ENCODE peak calls at places on chromosomes 11 and 22, in eight cellular contexts. Q is heart right ventricle; L is left ventricle myocardium inferior; T is upper lobe of right lung; B is A549; R is SK-N-SH; Y is adipocyte; I is CD8-positive, alpha-beta memory T cell. H is an unnamed sample. For H3K4me1 and H3K9me3, the result is how much of the 10 kb centered on the place peaks cover.

GRCh38 chr11:131913267-131913666 is 542.9 kb downstream of the NTM start:
- DNase-seq in I (no peak), Q (no peak), B (no peak), R (no peak), L (no peak), T (no peak), Y (no peak), H (no peak)

GRCh38 chr11:58770627-58771457 is 39.1 kb upstream of the GLYAT start:
- DNase-seq in R (no peak), B (no peak), Y (peak), Q (no peak), L (no peak), I (no peak), T (no peak), H (no peak)

GRCh38 chr11:68436985-68437926 is 23.3 kb upstream of the PPP6R3 start:
- DNase-seq in Y (peak), T (no peak), R (no peak), Q (peak), I (no peak), L (peak), B (peak), H (no peak)

GRCh38 chr11:23404225-23405160 is 544.2 kb upstream of the CCDC179 start:
- DNase-seq in R (no peak), T (peak), L (peak), Y (no peak), Q (no peak), B (no peak), I (peak), H (no peak)

GRCh38 chr11:121575250-121575962 is 122.6 kb upstream of the SORL1-AS1 start:
- DNase-seq in I (no peak), B (no peak), T (peak), L (peak), R (no peak), Y (no peak), Q (peak), H (no peak)

GRCh38 chr11:1570531-1570895 is 1.6 kb downstream of the DUSP8 start:
- DNase-seq in Y (no peak), I (no peak), L (no peak), Q (no peak), R (no peak), B (no peak), T (no peak), H (no peak)

GRCh38 chr11:2522636-2523255 is 77.9 kb downstream of the KCNQ1 start:
- DNase-seq in L (no peak), T (no peak), Q (no peak), Y (no peak), I (peak), B (no peak), R (peak), H (no peak)

GRCh38 chr22:20825624-20826023 is 33.0 kb downstream of the PI4KA start:
- DNase-seq in T (no peak), I (no peak), B (no peak), Y (no peak), L (no peak), R (no peak), Q (no peak), H (no peak)

GRCh38 chr11:27239305-27239942 is 123.6 kb downstream of the CCDC34 start:
- DNase-seq in Y (peak), L (peak), I (no peak), Q (peak), B (no peak), R (no peak), T (no peak), H (no peak)

GRCh38 chr11:134412508-134413333 is 679 bp upstream of the B3GAT1 start:
- DNase-seq in R (peak), Y (peak), I (no peak), T (no peak), B (no peak), Q (no peak), L (no peak), H (no peak)

GRCh38 chr11:124970925-124971324 is 16.9 kb downstream of the CCDC15 start:
- DNase-seq in T (no peak), B (no peak), I (no peak), R (peak), Q (no peak), Y (no peak), L (no peak), H (no peak)

GRCh38 chr11:93208663-93209270 is 11.0 kb upstream of the SLC36A4 start:
- DNase-seq in B (no peak), Y (no peak), L (no peak), T (no peak), R (no peak), I (no peak), Q (no peak), H (no peak)

GRCh38 chr11:126384449-126385070 is 29.1 kb downstream of the ST3GAL4 start:
- DNase-seq in L (peak), Y (no peak), Q (no peak), R (no peak), T (no peak), I (no peak), B (no peak), H (no peak)

GRCh38 chr11:69107413-69107812 is 48.3 kb upstream of the SMIM38 start:
- DNase-seq in T (no peak), R (no peak), B (no peak), Y (no peak), I (no peak), L (no peak), Q (no peak), H (no peak)

GRCh38 chr11:47524200-47524874 is 28.6 kb downstream of the CELF1 start:
- DNase-seq in I (no peak), L (peak), Y (no peak), Q (peak), R (peak), T (no peak), B (no peak), H (peak)

GRCh38 chr22:43293661-43294392 is 49.3 kb downstream of the SCUBE1 start:
- DNase-seq in Q (no peak), Y (no peak), T (peak), B (peak), R (no peak), L (no peak), I (no peak), H (no peak)

GRCh38 chr11:112652786-112653390 is 308.3 kb upstream of the NCAM1 start:
- DNase-seq in T (no peak), Y (no peak), B (no peak), Q (no peak), R (no peak), I (no peak), L (no peak), H (no peak)

GRCh38 chr11:110919241-110919893 is 207.1 kb upstream of the ARHGAP20 start:
- DNase-seq in L (no peak), T (no peak), Y (no peak), R (no peak), I (no peak), B (no peak), Q (no peak), H (no peak)

GRCh38 chr11:120786206-120786735 is 237.6 kb upstream of the TBCEL start:
- DNase-seq in R (no peak), B (no peak), T (no peak), Y (no peak), I (no peak), Q (no peak), L (no peak), H (no peak)

GRCh38 chr11:108588287-108588686 is 5.3 kb downstream of the EXPH5 start:
- DNase-seq in Y (no peak), B (no peak), T (no peak), L (no peak), I (no peak), Q (no peak), R (no peak), H (no peak)

GRCh38 chr11:70771099-70771885 is 373.0 kb downstream of the CTTN start:
- DNase-seq in Y (no peak), L (no peak), B (no peak), R (no peak), T (no peak), Q (no peak), I (no peak), H (no peak)

GRCh38 chr11:69648679-69649575 is 8.0 kb downstream of the CCND1 start:
- DNase-seq in L (no peak), R (no peak), I (peak), Q (no peak), B (no peak), T (peak), Y (no peak), H (no peak)

GRCh38 chr11:46202149-46202548 is 75.3 kb upstream of the CREB3L1 start:
- DNase-seq in Y (no peak), Q (no peak), B (no peak), T (no peak), L (no peak), I (no peak), R (no peak), H (no peak)

GRCh38 chr11:124623861-124624525 is 1.3 kb downstream of the TBRG1 start:
- DNase-seq in L (no peak), R (no peak), I (no peak), Q (no peak), B (no peak), T (no peak), Y (peak), H (no peak)

GRCh38 chr11:107505667-107506066 is 48.0 kb upstream of the CWF19L2 start:
- DNase-seq in I (no peak), B (no peak), Y (no peak), Q (no peak), T (no peak), L (no peak), R (no peak), H (no peak)

GRCh38 chr11:20647976-20648565 is 21.3 kb upstream of the NELL1 start:
- DNase-seq in R (peak), B (peak), T (no peak), L (no peak), I (no peak), Q (peak), Y (peak), H (peak)

GRCh38 chr11:65793144-65793581 is 6.3 kb downstream of the OVOL1 start:
- DNase-seq in T (peak), Y (no peak), R (peak), B (no peak), I (no peak), L (no peak), Q (no peak), H (no peak)

GRCh38 chr11:103545551-103545950 is 436.3 kb downstream of the DYNC2H1 start:
- DNase-seq in L (no peak), B (no peak), R (no peak), I (no peak), T (no peak), Q (no peak), Y (no peak), H (no peak)

GRCh38 chr22:37430941-37431340 is 3.7 kb upstream of the ELFN2 start:
- DNase-seq in R (no peak), L (no peak), Y (no peak), T (no peak), Q (no peak), I (no peak), B (no peak), H (no peak)

GRCh38 chr22:37431366-37431765 is 4.1 kb upstream of the ELFN2 start:
- DNase-seq in Y (no peak), I (no peak), L (no peak), T (no peak), R (no peak), B (no peak), Q (no peak), H (no peak)

GRCh38 chr22:37433786-37434185 is 6.5 kb upstream of the ELFN2 start:
- DNase-seq in T (no peak), I (no peak), Y (no peak), R (no peak), B (no peak), L (no peak), Q (no peak), H (no peak)

GRCh38 chr22:37432708-37433054 is 5.4 kb upstream of the ELFN2 start:
- DNase-seq in L (no peak), R (no peak), Q (no peak), B (no peak), T (no peak), I (no peak), Y (no peak), H (no peak)

DNA sequence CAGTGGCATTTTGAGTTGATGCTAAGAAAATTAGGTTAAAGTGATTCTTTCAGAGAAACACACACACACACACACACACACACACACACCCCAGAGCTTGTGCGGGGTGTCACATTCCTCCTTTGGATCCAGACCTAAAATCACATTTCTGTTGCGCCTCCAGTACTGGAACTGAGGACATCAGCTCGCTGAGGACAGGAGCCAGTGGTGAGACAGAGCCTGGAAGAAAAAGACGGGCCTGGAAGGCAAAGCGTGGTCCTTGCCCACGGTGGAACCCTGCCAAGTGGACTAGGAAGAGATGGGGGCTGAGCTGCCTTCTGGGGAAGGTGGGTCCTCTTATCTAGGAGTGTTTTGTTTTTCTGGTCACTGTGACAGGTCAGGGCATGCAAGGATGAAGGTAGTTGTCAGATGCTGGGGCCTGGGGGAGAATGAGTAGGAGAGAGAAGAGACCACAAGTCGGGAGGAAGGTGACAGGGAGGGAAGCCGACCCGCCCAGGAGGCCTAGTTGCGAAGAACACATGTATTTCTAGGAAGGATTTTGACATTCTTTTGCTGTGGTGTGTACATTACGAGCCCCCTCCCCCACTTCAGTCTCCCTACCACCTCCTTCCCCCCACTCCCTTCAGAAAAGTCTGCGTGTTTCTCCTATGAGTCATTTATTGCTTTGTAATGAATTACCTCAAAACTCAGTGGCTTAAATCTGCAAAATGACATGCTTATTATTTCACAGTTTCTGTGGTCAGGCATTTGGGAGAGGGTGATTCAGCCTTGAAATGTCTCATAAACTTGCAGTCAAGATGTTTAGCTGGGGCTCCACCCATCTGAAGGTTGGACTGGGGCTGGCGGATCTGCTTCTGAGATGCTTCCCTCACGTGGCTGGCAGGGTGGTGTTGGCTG is 4.8 kb upstream of the ELFN2 start:
- DNase-seq in L (no peak), T (no peak), Q (no peak), R (no peak), B (peak), I (no peak), Y (peak), H (no peak)
- H3K4me3 ChIP-seq in L (no peak), T (no peak), Q (no peak), R (no peak), B (no peak), I (no peak), Y (no peak), H (no peak)

GRCh38 chr11:83020942-83021779 is 50.5 kb downstream of the RAB30 start:
- DNase-seq in I (no peak), Q (no peak), L (no peak), B (no peak), T (no peak), R (no peak), Y (no peak), H (no peak)

GRCh38 chr11:83025267-83025704 is 46.4 kb downstream of the RAB30 start:
- DNase-seq in Y (peak), B (no peak), Q (no peak), R (no peak), I (no peak), T (no peak), L (no peak), H (no peak)

GRCh38 chr11:83024270-83024854 is 47.3 kb downstream of the RAB30 start:
- DNase-seq in Q (no peak), I (no peak), R (no peak), Y (no peak), B (no peak), T (no peak), L (no peak), H (no peak)

GRCh38 chr11:83021780-83022125 is 49.9 kb downstream of the RAB30 start:
- DNase-seq in L (no peak), I (no peak), Q (no peak), B (no peak), R (no peak), Y (no peak), T (no peak), H (no peak)

DNA sequence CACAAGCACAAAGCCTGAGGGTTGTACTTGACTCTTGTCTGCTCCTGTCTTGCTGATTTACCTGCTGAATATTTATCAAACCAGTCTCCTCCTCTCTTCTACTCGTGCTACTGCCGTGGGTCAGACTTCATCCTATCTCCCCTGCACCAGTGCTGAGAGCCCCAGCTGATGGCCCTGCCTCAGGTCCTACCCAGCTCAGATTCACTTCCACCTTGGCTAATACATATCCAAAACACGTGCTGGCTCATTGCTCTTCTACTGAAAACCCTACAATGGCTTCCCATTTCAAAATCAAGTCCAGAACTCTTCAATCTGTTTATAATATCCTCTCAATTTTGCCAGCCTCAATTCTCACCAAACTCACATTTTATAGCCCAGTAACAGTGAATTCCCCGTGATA is 48.3 kb downstream of the RAB30 start:
- DNase-seq in Y (no peak), T (no peak), B (no peak), Q (no peak), I (no peak), L (no peak), R (no peak), H (no peak)
- H3K4me1 ChIP-seq in Y (under half), T (under half), B (under half), Q (half or more), I (under half), L (half or more), R (under half), H (under half)

GRCh38 chr22:24176040-24176439 is 5.2 kb upstream of the SUSD2 start:
- DNase-seq in Q (no peak), T (no peak), R (no peak), L (no peak), I (no peak), B (no peak), Y (no peak), H (no peak)

GRCh38 chr22:24175160-24175808 is 6.0 kb upstream of the SUSD2 start:
- DNase-seq in I (peak), R (peak), Q (peak), Y (peak), L (peak), T (peak), B (peak), H (peak)

GRCh38 chr22:24177456-24177855 is 3.8 kb upstream of the SUSD2 start:
- DNase-seq in R (no peak), Y (no peak), I (no peak), L (no peak), Q (no peak), B (no peak), T (no peak), H (no peak)

GRCh38 chr22:24177045-24177444 is 4.2 kb upstream of the SUSD2 start:
- DNase-seq in I (no peak), T (no peak), R (no peak), L (no peak), Q (no peak), B (no peak), Y (no peak), H (no peak)

DNA sequence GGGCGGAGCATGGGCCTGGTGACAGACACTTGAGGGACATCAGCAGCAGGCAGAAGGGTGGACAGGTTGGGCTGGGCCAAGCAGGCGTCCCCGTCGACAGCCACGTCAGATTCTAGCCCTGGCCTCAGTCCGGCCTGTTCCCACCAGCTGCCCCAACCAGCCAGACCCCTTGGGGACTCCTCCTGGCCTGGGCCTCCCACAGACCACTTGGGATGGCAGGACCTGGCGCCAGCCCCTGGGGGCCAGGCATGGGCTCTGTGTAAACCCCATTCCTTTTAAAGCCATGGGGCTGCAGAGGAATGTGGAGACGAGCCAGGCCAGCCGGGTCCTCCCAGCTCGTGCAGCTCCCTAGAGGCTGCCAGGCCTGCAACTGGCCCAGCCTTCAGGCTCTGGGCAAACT is 4.7 kb upstream of the SUSD2 start:
- DNase-seq in Q (peak), L (peak), Y (no peak), R (no peak), T (no peak), B (no peak), I (no peak), H (no peak)
- H3K9me3 ChIP-seq in Q (under half), L (under half), Y (under half), R (under half), T (under half), B (under half), I (under half), H (under half)

GRCh38 chr11:95895815-95896214 is 28.1 kb downstream of the MTMR2 start:
- DNase-seq in Y (no peak), I (no peak), R (no peak), Q (no peak), B (no peak), L (no peak), T (no peak), H (no peak)
- H3K4me3 ChIP-seq in Y (no peak), I (no peak), R (no peak), Q (no peak), B (no peak), L (no peak), T (no peak), H (no peak)

DNA sequence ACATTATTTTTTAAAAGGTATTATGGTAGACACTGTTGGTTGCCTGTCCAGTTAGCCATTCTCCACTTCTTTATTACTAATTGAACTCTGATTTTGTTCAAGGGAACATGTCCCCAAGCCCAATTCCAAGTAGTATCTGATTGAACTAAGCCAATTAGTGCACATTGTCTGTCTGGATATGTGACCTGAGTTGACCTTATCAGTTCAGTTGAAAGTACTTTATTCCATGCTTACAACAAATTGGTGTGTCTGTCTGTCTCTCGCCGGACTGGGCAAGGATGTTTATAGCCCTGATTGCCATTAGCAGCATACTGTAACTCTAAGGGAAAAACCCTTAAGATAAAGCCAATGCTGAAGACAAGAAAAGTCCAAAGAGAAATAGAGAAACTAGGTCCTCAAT is 85.6 kb downstream of the INTS4 start:
- DNase-seq in T (no peak), L (no peak), I (no peak), Q (no peak), B (no peak), R (peak), Y (no peak), H (no peak)
- H3K4me1 ChIP-seq in T (under half), L (under half), I (under half), Q (under half), B (under half), R (under half), Y (under half), H (under half)

GRCh38 chr22:47401592-47401898 is 639.1 kb downstream of the TBC1D22A start:
- DNase-seq in L (no peak), Q (no peak), Y (no peak), T (peak), I (no peak), B (no peak), R (no peak), H (no peak)
- H3K9me3 ChIP-seq in L (under half), Q (under half), Y (under half), T (under half), I (under half), B (under half), R (under half), H (under half)

DNA sequence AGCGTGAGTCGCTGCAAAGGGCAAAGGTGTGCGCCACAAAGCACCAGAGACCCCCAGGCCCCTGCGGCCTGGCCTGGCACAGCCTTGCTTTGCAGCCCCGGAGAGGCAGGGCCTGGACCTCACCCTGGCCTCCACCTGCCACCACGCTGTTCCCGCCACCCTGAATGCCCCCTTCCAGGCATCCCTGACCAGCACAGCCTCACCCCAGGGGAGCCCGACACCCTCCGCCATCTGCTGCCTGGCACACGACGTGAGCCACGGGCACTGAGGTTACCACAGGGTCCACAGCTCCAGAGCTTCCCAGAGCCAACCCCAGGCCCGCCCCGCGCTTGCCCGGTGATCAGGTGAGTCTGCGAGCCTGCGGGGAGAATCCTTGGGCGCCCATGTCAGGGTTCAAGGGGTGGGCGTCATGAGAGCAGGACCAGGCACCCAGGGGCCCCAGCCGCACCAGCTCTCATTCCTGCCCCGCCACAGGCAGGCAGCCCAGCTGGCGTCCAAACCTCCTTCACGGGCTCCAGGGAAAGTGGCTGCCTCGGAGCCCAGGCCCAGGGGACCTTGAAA is 171.3 kb downstream of the BRD1 start:
- DNase-seq in I (peak), R (no peak), B (no peak), Q (no peak), Y (no peak), L (no peak), T (peak), H (no peak)
- H3K4me3 ChIP-seq in I (peak), R (no peak), B (no peak), Q (peak), Y (no peak), L (peak), T (peak), H (peak)